ENCODE peak calls at places on chromosome 7, in seven cellular contexts. X is brain microvascular endothelial cell, A is esophagus squamous epithelium, G is gastrocnemius medialis, B is heart left ventricle, V is K562, R is psoas muscle. Q is an unnamed sample.

GRCh38 chr7:50771120-50772002 is 11.3 kb downstream of the GRB10 start:
- DNase-seq in R (no peak), B (no peak), V (no peak), A (no peak), G (peak; percentile 42), X (no peak), Q (no peak)

GRCh38 chr7:1611708-1612241 is 41.9 kb upstream of the PSMG3 start:
- DNase-seq in R (no peak), A (no peak), V (no peak), G (no peak), X (peak; percentile 27), B (no peak), Q (peak; percentile 78)

GRCh38 chr7:92904292-92905131 is 68.1 kb upstream of the CDK6 start:
- DNase-seq in G (no peak), A (no peak), V (peak; percentile 82), X (peak; percentile 97), R (no peak), B (no peak), Q (peak; percentile 95)

GRCh38 chr7:815284-816216 is 16.7 kb upstream of the SUN1 start:
- DNase-seq in G (no peak), V (peak; percentile 37), X (no peak), A (no peak), R (no peak), B (peak; percentile 40), Q (peak; percentile 25)

GRCh38 chr7:30923774-30924413 is 12.2 kb downstream of the AQP1 start:
- DNase-seq in G (peak; percentile 6), V (no peak), A (no peak), R (no peak), X (no peak), B (no peak), Q (no peak)

GRCh38 chr7:132269718-132270117 is 306.6 kb downstream of the PLXNA4 start:
- DNase-seq in A (no peak), R (no peak), X (no peak), V (no peak), B (no peak), G (no peak), Q (no peak)

GRCh38 chr7:117118579-117119180 is 165.4 kb downstream of the ST7 start:
- DNase-seq in V (no peak), B (no peak), X (no peak), G (no peak), R (no peak), A (no peak), Q (no peak)

GRCh38 chr7:93575555-93576397 is 1.3 kb upstream of the CALCR start:
- DNase-seq in R (no peak), A (no peak), G (no peak), V (no peak), X (no peak), B (no peak), Q (no peak)

GRCh38 chr7:33043434-33043833 is 19.1 kb downstream of the NT5C3A start:
- DNase-seq in B (no peak), X (no peak), G (no peak), A (no peak), R (no peak), V (peak; percentile 16), Q (no peak)

GRCh38 chr7:29190349-29191045 is 4.1 kb upstream of the CHN2 start:
- DNase-seq in G (no peak), B (no peak), X (no peak), A (no peak), V (no peak), R (no peak), Q (no peak)

GRCh38 chr7:47531584-47532492 is 50.1 kb downstream of the TNS3 start:
- DNase-seq in X (no peak), B (no peak), A (no peak), R (no peak), G (no peak), V (no peak), Q (no peak)

GRCh38 chr7:33794419-33794818 is 110.9 kb upstream of the BMPER start:
- DNase-seq in V (no peak), A (no peak), G (no peak), R (no peak), B (no peak), X (no peak), Q (no peak)

GRCh38 chr7:13990984-13991790 is 1.7 kb upstream of the ETV1 start:
- DNase-seq in V (peak; percentile 94), X (peak; percentile 98), B (peak; percentile 97), R (peak; percentile 96), G (peak; percentile 91), A (peak; percentile 45), Q (peak; percentile 98)

GRCh38 chr7:121026577-121027111 is 38.1 kb downstream of the CPED1 start:
- DNase-seq in G (no peak), A (no peak), X (no peak), B (no peak), V (no peak), R (no peak), Q (no peak)

GRCh38 chr7:44538093-44538797 is 2.9 kb downstream of the NPC1L1 start:
- DNase-seq in G (no peak), V (no peak), B (no peak), R (no peak), A (no peak), X (no peak), Q (no peak)

GRCh38 chr7:44385384-44386138 is 60.2 kb upstream of the CAMK2B start:
- DNase-seq in V (no peak), X (no peak), B (no peak), A (no peak), R (no peak), G (no peak), Q (no peak)

GRCh38 chr7:55546826-55547225 is 25.5 kb downstream of the VOPP1 start:
- DNase-seq in A (no peak), V (no peak), X (peak; percentile 72), R (peak; percentile 86), G (peak; percentile 97), B (peak; percentile 72), Q (peak; percentile 97)

GRCh38 chr7:100705753-100706671 is at the start of gene POP7:
- DNase-seq in V (peak; percentile 98), G (peak; percentile 98), X (peak; percentile 97), R (peak; percentile 99), A (peak; percentile 89), B (peak; percentile 99), Q (peak; percentile 96)

GRCh38 chr7:36506820-36507219 is 117.2 kb downstream of the ANLN start:
- DNase-seq in G (no peak), V (no peak), R (no peak), X (no peak), B (no peak), A (no peak), Q (peak; percentile 50)

GRCh38 chr7:32942783-32943653 is 14.2 kb upstream of the FKBP9 start:
- DNase-seq in G (peak; percentile 70), B (peak; percentile 87), X (peak; percentile 51), R (peak; percentile 84), V (peak; percentile 90), A (no peak), Q (peak; percentile 87)

GRCh38 chr7:135748770-135749169 is at the start of gene FAM180A:
- DNase-seq in V (no peak), R (peak; percentile 62), X (no peak), G (peak; percentile 46), A (no peak), B (peak; percentile 71), Q (no peak)

GRCh38 chr7:84953294-84953693 is 233.6 kb downstream of the SEMA3D start:
- DNase-seq in V (no peak), B (no peak), A (no peak), X (no peak), G (no peak), R (no peak), Q (no peak)

GRCh38 chr7:1523838-1524237 is 6.7 kb upstream of the MAFK start:
- DNase-seq in G (no peak), R (no peak), A (no peak), X (no peak), V (no peak), B (no peak), Q (no peak)

GRCh38 chr7:127514499-127514898 is 70.9 kb downstream of the GCC1 start:
- DNase-seq in B (no peak), A (no peak), V (peak; percentile 44), R (no peak), X (peak; percentile 43), G (no peak), Q (peak; percentile 45)

GRCh38 chr7:82534687-82535086 is 91.1 kb upstream of the CACNA2D1 start:
- DNase-seq in A (no peak), V (no peak), G (no peak), B (no peak), R (no peak), X (peak; percentile 49), Q (peak; percentile 2)

GRCh38 chr7:27606270-27607209 is 56.1 kb downstream of the HIBADH start:
- DNase-seq in G (no peak), R (no peak), A (no peak), V (no peak), X (peak; percentile 43), B (no peak), Q (no peak)
- H3K27ac ChIP-seq in G (no peak overlapping the region), R (no peak overlapping the region), A (no peak overlapping the region), V (no peak overlapping the region), X (peak overlapping the region; percentile 57), B (no peak overlapping the region), Q (no peak overlapping the region)

GRCh38 chr7:102066476-102066875 is 220.2 kb upstream of the SH2B2 start:
- DNase-seq in B (no peak), R (no peak), V (no peak), A (no peak), G (no peak), X (no peak), Q (no peak)

GRCh38 chr7:102072636-102073209 is 213.9 kb upstream of the SH2B2 start:
- DNase-seq in V (no peak), B (no peak), R (no peak), A (no peak), X (no peak), G (no peak), Q (no peak)

GRCh38 chr7:102072003-102072402 is 214.7 kb upstream of the SH2B2 start:
- DNase-seq in G (no peak), X (no peak), A (no peak), R (no peak), V (no peak), B (no peak), Q (no peak)

GRCh38 chr7:102068846-102069245 is 217.8 kb upstream of the SH2B2 start:
- DNase-seq in B (no peak), R (no peak), A (no peak), X (no peak), G (no peak), V (no peak), Q (no peak)

GRCh38 chr7:102069913-102070629 is 216.6 kb upstream of the SH2B2 start:
- DNase-seq in V (no peak), B (no peak), X (no peak), R (no peak), G (no peak), A (no peak), Q (no peak)
- TF ChIP-seq CTCF in V (peak; percentile 13), B (no peak), X (peak; percentile 28), R (no peak), G (no peak), A (no peak), Q (no peak)

DNA sequence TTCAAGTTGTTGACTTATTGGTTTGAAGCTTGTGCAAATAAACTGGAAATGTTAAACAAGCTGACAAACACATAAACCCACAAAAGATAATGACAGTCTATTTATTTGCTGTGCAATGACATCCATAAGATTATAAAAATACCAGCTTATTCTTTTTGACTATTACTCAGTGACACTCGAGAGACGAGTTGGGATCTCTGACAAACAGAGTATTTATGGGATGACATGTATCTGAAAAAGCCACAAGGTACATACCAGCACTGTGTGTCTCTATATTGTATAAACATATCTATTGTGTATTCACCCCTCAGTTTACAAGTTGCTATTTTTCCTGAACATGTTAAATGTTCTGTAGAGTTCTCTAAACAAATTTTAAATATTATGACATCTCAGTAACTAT is 88.9 kb downstream of the CHRM2 start:
- DNase-seq in R (no peak), V (no peak), A (no peak), X (peak; percentile 20), G (no peak), B (no peak), Q (no peak)
- H3K27ac ChIP-seq in R (no peak overlapping the region), V (no peak overlapping the region), A (no peak overlapping the region), X (peak overlapping the region; percentile 92), G (no peak overlapping the region), B (no peak overlapping the region), Q (no peak overlapping the region)

GRCh38 chr7:105399043-105399725 is 10.5 kb upstream of the SRPK2 start:
- DNase-seq in X (no peak), V (peak; percentile 35), A (no peak), R (no peak), B (no peak), G (no peak), Q (no peak)
- TF ChIP-seq CTCF in X (peak; percentile 12), V (peak; percentile 70), A (no peak), R (no peak), B (peak; percentile 29), G (no peak), Q (peak; percentile 48)

Q was measured in RWPE1.